ENCODE peak calls at places on chromosomes 11 and 22, in seven cellular contexts. Q is H1, I is SK-N-SH, J is GM12878, M is HepG2, C is HCT116, V is K562. B is an unnamed sample.

GRCh38 chr11:3857628-3858027 is 2.2 kb downstream of the STIM1 start:
- DNase-seq in Q (no peak), I (no peak), C (no peak), V (no peak), J (no peak), M (peak; percentile 48), B (no peak)

GRCh38 chr11:89457190-89457589 is 34.0 kb downstream of the NOX4 start:
- DNase-seq in V (no peak), M (no peak), I (no peak), J (no peak), Q (no peak), C (no peak), B (no peak)

GRCh38 chr11:2713069-2713468 is 13.3 kb upstream of the KCNQ1OT1 start:
- DNase-seq in V (no peak), J (no peak), I (no peak), M (no peak), Q (no peak), C (no peak), B (no peak)

GRCh38 chr11:130612291-130612802 is 163.9 kb downstream of the ADAMTS15 start:
- DNase-seq in V (no peak), C (no peak), I (no peak), Q (no peak), J (no peak), M (no peak), B (no peak)

GRCh38 chr11:21561589-21561988 is 631.3 kb upstream of the ANO5 start:
- DNase-seq in I (no peak), C (no peak), J (no peak), V (no peak), Q (no peak), M (no peak), B (no peak)

GRCh38 chr11:110445428-110445827 is 15.7 kb downstream of the FDX1 start:
- DNase-seq in J (no peak), V (no peak), I (no peak), C (no peak), Q (no peak), M (no peak), B (no peak)

GRCh38 chr11:46307785-46308341 is 30.4 kb downstream of the CREB3L1 start:
- DNase-seq in I (no peak), V (no peak), J (no peak), M (no peak), Q (no peak), C (no peak), B (no peak)

GRCh38 chr11:11844272-11844671 is 2.5 kb downstream of the USP47 start:
- DNase-seq in I (no peak), M (no peak), J (no peak), Q (no peak), V (peak; percentile 27), C (no peak), B (no peak)

GRCh38 chr22:20663941-20664593 is 109.8 kb upstream of the SERPIND1 start:
- DNase-seq in M (no peak), I (no peak), V (no peak), J (no peak), C (no peak), Q (peak; percentile 27), B (no peak)

GRCh38 chr11:36253238-36253637 is 36.0 kb downstream of the COMMD9 start:
- DNase-seq in C (no peak), V (no peak), Q (no peak), J (no peak), M (no peak), I (peak; percentile 88), B (no peak)

GRCh38 chr11:1785749-1786261 is 22.1 kb upstream of the CTSD start:
- DNase-seq in M (no peak), C (no peak), I (no peak), V (no peak), Q (no peak), J (no peak), B (no peak)

GRCh38 chr11:46674463-46675287 is 25.7 kb downstream of the ARHGAP1 start:
- DNase-seq in M (peak; percentile 53), I (peak; percentile 58), C (no peak), V (peak; percentile 18), Q (peak; percentile 78), J (no peak), B (peak; percentile 60)

GRCh38 chr11:120601566-120601965 is 90.0 kb downstream of the GRIK4 start:
- DNase-seq in C (no peak), J (no peak), V (no peak), I (no peak), Q (no peak), M (no peak), B (no peak)

GRCh38 chr11:31437742-31438435 is 68.2 kb downstream of the DNAJC24 start:
- DNase-seq in Q (no peak), M (no peak), I (no peak), V (no peak), J (no peak), C (no peak), B (no peak)

GRCh38 chr11:27242591-27242990 is 120.4 kb downstream of the CCDC34 start:
- DNase-seq in I (no peak), J (no peak), Q (no peak), C (no peak), M (no peak), V (peak; percentile 30), B (no peak)

GRCh38 chr11:104462346-104462745 is 298.4 kb upstream of the PDGFD start:
- DNase-seq in J (no peak), I (no peak), V (no peak), M (no peak), C (no peak), Q (no peak), B (no peak)

GRCh38 chr22:27987557-27987956 is 68.5 kb upstream of the PITPNB start:
- DNase-seq in J (no peak), V (no peak), C (no peak), I (no peak), M (no peak), Q (no peak), B (no peak)

GRCh38 chr11:46302866-46303265 is 25.4 kb downstream of the CREB3L1 start:
- DNase-seq in J (peak; percentile 87), Q (no peak), M (no peak), I (no peak), V (no peak), C (no peak), B (no peak)

GRCh38 chr22:19520566-19521305 is 3.5 kb downstream of the CLDN5 start:
- DNase-seq in I (no peak), J (no peak), V (no peak), M (no peak), Q (no peak), C (no peak), B (no peak)

GRCh38 chr22:19933328-19934241 is 8.0 kb upstream of the COMT start:
- DNase-seq in C (no peak), I (no peak), Q (no peak), J (no peak), V (no peak), M (no peak), B (no peak)

GRCh38 chr11:124481365-124482323 is 36.1 kb upstream of the OR8B8 start:
- DNase-seq in C (no peak), V (peak; percentile 81), Q (peak; percentile 55), J (no peak), I (peak; percentile 4), M (peak; percentile 9), B (peak; percentile 62)

GRCh38 chr22:47400701-47401591 is 638.5 kb downstream of the TBC1D22A start:
- DNase-seq in J (no peak), C (no peak), I (no peak), V (no peak), M (no peak), Q (no peak), B (no peak)

GRCh38 chr22:31097941-31098632 is 9.3 kb downstream of the SELENOM start:
- DNase-seq in V (no peak), Q (no peak), I (no peak), M (no peak), J (no peak), C (no peak), B (no peak)

GRCh38 chr11:100576044-100577021 is 110.8 kb upstream of the ARHGAP42 start:
- DNase-seq in I (peak; percentile 16), Q (no peak), M (peak; percentile 41), C (peak; percentile 43), J (peak; percentile 9), V (peak; percentile 53), B (peak; percentile 35)

GRCh38 chr11:122172352-122173073 is 56.5 kb upstream of the BLID start:
- DNase-seq in Q (no peak), M (no peak), V (no peak), J (no peak), C (no peak), I (no peak), B (no peak)

GRCh38 chr11:127490896-127491295 is 490.3 kb upstream of the KIRREL3 start:
- DNase-seq in V (no peak), I (no peak), Q (no peak), C (no peak), M (no peak), J (no peak), B (no peak)

DNA sequence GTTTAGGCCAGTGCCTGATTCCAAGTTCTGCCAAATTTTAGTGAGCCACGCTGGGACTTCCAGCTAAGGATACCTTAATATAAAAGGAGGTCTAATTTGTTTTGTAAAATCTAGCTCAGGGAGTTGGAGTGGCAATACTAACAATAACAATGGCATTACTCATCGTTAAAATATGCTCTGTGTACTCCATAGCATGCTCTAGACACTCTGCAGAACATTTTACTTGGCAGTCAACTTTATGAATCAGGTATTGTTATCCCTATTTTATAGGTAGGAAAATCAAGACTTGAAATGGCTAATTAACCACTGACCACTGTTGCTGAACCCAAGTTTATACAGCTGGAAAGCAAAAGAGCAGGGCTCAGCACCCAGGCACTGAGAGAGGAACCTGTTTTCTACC is 485.0 kb upstream of the KIRREL3 start:
- DNase-seq in J (no peak), V (no peak), C (no peak), M (no peak), I (no peak), Q (no peak), B (no peak)
- TF ChIP-seq JUND in J (no peak), V (no peak), C (no peak), M (no peak), I (no peak), Q (no peak), B (no peak)

GRCh38 chr11:77095551-77096490 is 6.8 kb upstream of the OMP start:
- DNase-seq in V (no peak), Q (no peak), C (no peak), M (peak; percentile 76), J (no peak), I (no peak), B (no peak)
- TF ChIP-seq JUND in V (no peak), Q (no peak), C (no peak), M (no peak), J (no peak), I (no peak), B (no peak)

DNA sequence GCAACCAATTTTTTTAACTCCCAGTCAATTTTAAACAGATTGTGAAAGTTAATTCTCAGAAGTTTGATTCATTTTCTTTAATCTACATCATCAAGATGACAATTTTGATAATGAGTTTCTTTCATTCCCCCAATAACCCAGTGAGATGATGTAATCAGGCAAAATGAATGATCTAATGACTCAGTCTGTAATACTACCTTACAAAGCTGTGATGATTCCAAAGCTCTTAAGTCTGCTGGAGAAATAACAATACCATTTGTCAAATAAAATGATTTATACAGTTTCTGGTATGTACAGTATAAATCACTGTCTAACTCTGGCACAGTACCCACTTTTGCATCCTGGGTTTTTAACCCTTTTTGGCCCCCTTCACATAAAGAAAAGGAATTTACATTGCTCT is 4.4 kb upstream of the AKIP1 start:
- DNase-seq in J (no peak), M (no peak), I (no peak), Q (no peak), V (no peak), C (peak; percentile 49), B (no peak)
- TF ChIP-seq JUND in J (no peak), M (no peak), I (peak; percentile 95), Q (no peak), V (no peak), C (peak; percentile 58), B (no peak)

GRCh38 chr11:128714881-128715280 is 21.0 kb downstream of the FLI1 start:
- DNase-seq in C (no peak), J (no peak), M (no peak), I (no peak), V (no peak), Q (no peak), B (no peak)
- TF ChIP-seq JUND in C (no peak), J (no peak), M (no peak), I (peak; percentile 22), V (no peak), Q (no peak), B (no peak)

B was measured in T47D.